ENCODE peak calls at places on chromosome 3, in seven cellular contexts. B is stomach; A is A549; N is CD8-positive, alpha-beta T cell; V is fibroblast of lung; M is mucosa of descending colon; X is Panc1. H is an unnamed sample.

GRCh38 chr3:121584418-121584817 is 8.8 kb upstream of the FBXO40 start:
- DNase-seq in B (no peak), A (no peak), N (no peak), V (no peak), X (no peak), M (no peak), H (no peak)

GRCh38 chr3:100556656-100557310 is 52.6 kb upstream of the ADGRG7 start:
- DNase-seq in A (no peak), M (no peak), B (no peak), V (peak; percentile 64), N (no peak), X (no peak), H (no peak)

GRCh38 chr3:72597756-72598195 is 250.5 kb downstream of the SHQ1 start:
- DNase-seq in M (no peak), B (no peak), A (peak; percentile 14), X (no peak), N (no peak), V (peak; percentile 21), H (no peak)

GRCh38 chr3:6806991-6807390 is 53.9 kb upstream of the GRM7 start:
- DNase-seq in X (no peak), B (no peak), N (no peak), V (peak; percentile 66), M (no peak), A (no peak), H (no peak)

GRCh38 chr3:12142476-12142875 is 16.2 kb downstream of the TIMP4 start:
- DNase-seq in X (no peak), A (no peak), B (no peak), N (no peak), V (no peak), M (no peak), H (no peak)

GRCh38 chr3:117754058-117754457 is 1044.5 kb downstream of the TUSC7 start:
- DNase-seq in V (no peak), N (no peak), X (no peak), M (no peak), A (no peak), B (no peak), H (no peak)

GRCh38 chr3:185766645-185767323 is 58.1 kb downstream of the IGF2BP2 start:
- DNase-seq in V (no peak), B (no peak), N (no peak), X (no peak), A (no peak), M (no peak), H (no peak)

GRCh38 chr3:177776656-177777055 is 579.4 kb upstream of the TBL1XR1 start:
- DNase-seq in M (no peak), N (no peak), A (no peak), X (no peak), V (peak; percentile 98), B (no peak), H (no peak)

GRCh38 chr3:128681277-128681829 is 30.7 kb upstream of the RPN1 start:
- DNase-seq in N (no peak), V (no peak), M (no peak), A (no peak), X (no peak), B (no peak), H (no peak)

GRCh38 chr3:4660936-4661335 is 167.8 kb downstream of the ITPR1 start:
- DNase-seq in B (no peak), A (no peak), M (no peak), X (no peak), V (no peak), N (no peak), H (no peak)

GRCh38 chr3:115658032-115658336 is 34.7 kb downstream of the GAP43 start:
- DNase-seq in V (no peak), M (no peak), X (no peak), N (no peak), B (no peak), A (no peak), H (no peak)

GRCh38 chr3:115652738-115653137 is 29.4 kb downstream of the GAP43 start:
- DNase-seq in V (no peak), N (no peak), X (no peak), A (no peak), M (no peak), B (no peak), H (peak; percentile 20)

GRCh38 chr3:115658337-115659181 is 35.2 kb downstream of the GAP43 start:
- DNase-seq in N (peak; percentile 46), M (peak; percentile 75), A (peak; percentile 58), B (peak; percentile 56), X (no peak), V (peak; percentile 93), H (peak; percentile 65)

GRCh38 chr3:115657168-115657567 is 33.9 kb downstream of the GAP43 start:
- DNase-seq in B (no peak), M (no peak), X (no peak), A (no peak), N (no peak), V (no peak), H (no peak)

DNA sequence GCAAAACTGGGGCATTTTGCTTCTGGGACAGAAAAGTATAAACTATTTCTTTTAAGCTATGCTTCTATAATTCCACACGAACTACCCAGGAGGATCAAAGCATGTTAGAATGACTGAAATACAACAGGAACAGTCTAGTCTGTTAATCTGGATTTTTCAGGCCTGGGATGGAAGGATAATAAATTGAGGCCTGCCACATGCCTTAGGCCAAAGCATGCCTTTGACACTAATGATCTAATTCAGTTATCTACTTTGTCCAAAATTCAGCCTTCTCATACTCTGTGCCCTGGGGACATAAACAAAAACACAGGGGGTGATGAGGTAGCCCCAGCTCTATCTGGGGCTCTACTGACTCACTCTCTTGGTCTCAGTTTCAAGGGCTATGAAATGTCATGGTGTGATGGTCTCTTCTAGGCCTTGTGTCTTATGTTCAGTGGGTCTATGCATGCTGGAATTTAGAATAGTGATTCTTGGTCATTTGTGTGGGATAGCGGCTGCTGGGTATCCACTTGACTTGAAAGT is 32.5 kb downstream of the GAP43 start:
- DNase-seq in B (no peak), V (no peak), X (no peak), N (no peak), M (no peak), A (no peak), H (no peak)
- TF ChIP-seq CTCF in B (no peak), V (no peak), X (no peak), N (no peak), M (no peak), A (no peak), H (no peak)

GRCh38 chr3:38459499-38460048 is 5.9 kb downstream of the ACVR2B start:
- DNase-seq in M (no peak), V (no peak), A (no peak), N (no peak), B (no peak), X (no peak), H (no peak)
- H3K4me3 ChIP-seq in M (no peak overlapping the region), V (no peak overlapping the region), A (no peak overlapping the region), N (no peak overlapping the region), B (peak overlapping the region; percentile 23), X (no peak overlapping the region), H (no peak overlapping the region)

DNA sequence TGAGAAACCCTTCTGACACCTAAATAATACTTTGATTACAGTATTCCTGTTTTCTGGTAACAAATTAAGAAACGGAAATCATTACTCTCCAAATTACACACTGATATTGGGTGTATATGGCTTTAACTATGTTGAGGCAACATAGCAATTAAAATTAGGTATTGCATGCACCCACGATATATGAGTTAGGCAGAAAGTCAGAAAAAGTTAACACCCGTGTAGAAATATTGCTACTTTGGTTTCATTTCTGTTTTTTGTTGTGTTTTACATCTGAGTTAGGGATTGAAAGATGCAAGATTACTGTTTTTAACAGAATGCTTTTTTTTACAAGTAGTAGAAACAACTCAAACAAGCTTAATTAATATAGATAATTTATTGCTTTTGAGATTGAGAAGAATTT is 327.8 kb downstream of the GBE1 start:
- DNase-seq in V (no peak), A (no peak), M (no peak), B (no peak), N (no peak), X (no peak), H (no peak)
- H3K4me1 ChIP-seq in V (no peaks in the 10 kb centered on the region), A (no peaks in the 10 kb centered on the region), M (no peaks in the 10 kb centered on the region), B (no peaks in the 10 kb centered on the region), N (no peaks in the 10 kb centered on the region), X (no peaks in the 10 kb centered on the region), H (no peaks in the 10 kb centered on the region)

DNA sequence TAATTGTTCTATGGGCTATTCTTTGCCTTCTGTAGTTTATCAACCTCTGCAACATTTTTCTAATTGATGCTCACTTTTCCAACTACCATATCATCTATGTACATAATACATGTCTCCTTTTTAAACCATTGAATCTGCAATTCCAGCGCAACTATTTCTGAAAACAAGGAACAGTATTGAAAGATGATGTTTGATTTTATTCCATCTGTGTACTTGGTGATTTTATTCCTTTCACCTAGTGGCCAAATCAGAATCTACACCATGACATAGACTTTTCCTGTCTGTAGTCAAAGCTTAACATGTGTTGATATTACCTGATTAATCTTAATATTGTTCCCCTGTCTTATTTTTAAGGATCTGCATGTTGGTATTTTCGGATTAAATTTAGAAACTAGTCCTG is 13.0 kb downstream of the NKTR start:
- DNase-seq in B (no peak), N (no peak), A (peak; percentile 23), V (no peak), X (no peak), M (no peak), H (peak; percentile 14)
- TF ChIP-seq CTCF in B (peak; percentile 44), N (peak; percentile 62), A (peak; percentile 1), V (no peak), X (peak; percentile 48), M (no peak), H (peak; percentile 83)

GRCh38 chr3:194206375-194206774 is 70.4 kb downstream of the HES1 start:
- DNase-seq in A (no peak), X (no peak), B (no peak), M (peak; percentile 66), N (no peak), V (peak; percentile 78), H (no peak)
- H3K4me3 ChIP-seq in A (no peak overlapping the region), X (no peak overlapping the region), B (no peak overlapping the region), M (no peak overlapping the region), N (no peak overlapping the region), V (no peak overlapping the region), H (no peak overlapping the region)